ENCODE peak calls at places on chromosome 9, in nine cellular contexts. D is sigmoid colon, N is PC-3, A is HCT116, Q is breast epithelium, K is left ventricle myocardium inferior, Z is fibroblast of lung, M is GM23338, Y is brain microvascular endothelial cell. F is an unnamed sample.

GRCh38 chr9:72256912-72257311 is 107.7 kb downstream of the GDA start:
- DNase-seq in K (no peak), Z (no peak), A (no peak), Y (no peak), N (no peak), Q (no peak), D (no peak), M (no peak), F (no peak)

GRCh38 chr9:73816905-73817304 is 665.2 kb downstream of the ANXA1 start:
- DNase-seq in A (no peak), Q (no peak), Y (no peak), Z (no peak), K (no peak), D (no peak), N (no peak), M (peak; percentile 12), F (no peak)

GRCh38 chr9:36961568-36962360 is 72.3 kb downstream of the PAX5 start:
- DNase-seq in Y (peak; percentile 1), Z (peak; percentile 2), M (peak; percentile 16), Q (no peak), N (no peak), K (no peak), A (no peak), D (no peak), F (no peak)

GRCh38 chr9:133614678-133615077 is 5.5 kb upstream of the FAM163B start:
- DNase-seq in A (no peak), K (no peak), Y (no peak), D (no peak), Q (no peak), Z (no peak), M (no peak), N (no peak), F (no peak)

GRCh38 chr9:136627703-136628102 is 35.0 kb upstream of the EGFL7 start:
- DNase-seq in D (no peak), K (no peak), M (no peak), Y (no peak), N (no peak), Q (no peak), Z (no peak), A (no peak), F (no peak)

GRCh38 chr9:129712595-129713524 is 40.0 kb downstream of the PTGES start:
- DNase-seq in Q (no peak), M (no peak), K (no peak), N (peak; percentile 12), A (no peak), D (no peak), Z (peak; percentile 29), Y (peak; percentile 64), F (peak; percentile 43)

GRCh38 chr9:117771162-117771561 is 67.0 kb downstream of the TLR4 start:
- DNase-seq in M (no peak), Y (no peak), A (no peak), K (no peak), Q (no peak), Z (no peak), D (no peak), N (no peak), F (no peak)

GRCh38 chr9:89996717-89997116 is 391.9 kb downstream of the GADD45G start:
- DNase-seq in D (no peak), Q (no peak), N (no peak), M (no peak), Z (peak; percentile 22), K (no peak), Y (no peak), A (no peak), F (no peak)

DNA sequence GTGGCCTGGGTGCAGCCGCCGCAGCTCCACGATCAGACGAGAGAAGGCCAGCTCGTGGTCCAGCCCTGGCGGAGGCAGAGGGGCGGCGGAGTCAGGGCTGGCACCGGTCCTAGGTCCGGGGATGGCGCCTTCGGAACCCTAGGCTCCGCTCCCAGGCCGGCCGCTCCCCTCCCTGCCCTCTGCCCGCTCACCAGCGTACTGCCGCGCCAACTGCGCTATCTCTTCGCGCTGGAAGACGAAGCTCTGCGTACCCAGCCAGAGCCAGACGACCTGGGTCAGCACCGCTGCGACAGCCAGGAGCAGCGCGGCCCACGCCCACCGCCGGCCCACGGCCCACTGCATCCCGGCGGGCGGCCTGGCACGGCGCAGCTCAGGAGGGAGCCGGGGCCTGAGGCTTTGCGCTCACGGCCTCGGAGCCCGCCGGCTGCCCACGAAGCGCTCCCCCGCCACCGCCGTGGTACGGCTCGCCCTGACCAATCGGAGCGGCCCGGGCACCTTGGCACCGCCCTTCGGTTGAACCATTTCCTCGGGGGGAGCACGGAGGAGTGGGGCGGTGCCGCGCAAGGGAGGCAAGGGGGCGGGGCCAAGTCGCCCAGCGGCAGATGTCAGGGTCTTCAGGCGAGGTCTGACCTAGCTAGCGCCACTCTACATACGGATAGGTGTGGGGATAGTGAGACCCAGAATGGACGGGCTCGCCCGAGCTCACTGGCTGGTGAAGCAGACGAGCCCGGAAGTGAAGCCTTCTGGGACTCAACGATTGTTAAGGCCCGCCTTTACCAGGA is at the start of gene SIGMAR1:
- DNase-seq in Z (peak; percentile 92), K (peak; percentile 94), M (peak; percentile 97), N (peak; percentile 85), A (peak; percentile 84), D (peak; percentile 97), Q (peak; percentile 84), Y (peak; percentile 80), F (peak; percentile 71)
- TF ChIP-seq CTCF in Z (no peak), K (no peak), M (no peak), N (no peak), A (no peak), D (no peak), Q (peak; percentile 5), Y (no peak), F (no peak)

DNA sequence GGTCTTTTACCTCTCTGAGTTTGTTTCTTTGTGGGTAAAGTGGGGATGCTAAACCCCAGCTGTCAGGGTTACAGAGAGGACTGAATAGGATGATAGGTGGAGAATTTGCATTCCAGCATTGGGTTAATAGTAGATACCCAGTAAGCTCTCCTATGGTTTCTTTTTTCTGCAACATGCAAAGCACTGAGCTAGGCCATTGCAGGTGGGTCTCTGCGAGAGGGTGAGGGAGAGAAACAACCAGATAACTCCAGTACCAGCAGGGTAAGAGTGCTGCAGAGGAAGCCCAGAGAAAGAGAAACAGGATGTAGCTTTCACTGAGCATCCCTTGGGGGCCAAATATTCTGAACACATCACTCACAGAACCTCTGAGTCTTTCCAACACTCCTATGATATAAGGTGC is 76.6 kb downstream of the TRIM32 start:
- DNase-seq in Q (no peak), A (no peak), K (no peak), Y (no peak), N (no peak), Z (no peak), D (no peak), M (no peak), F (no peak)
- H3K4me3 ChIP-seq in Q (no peak overlapping the region), A (no peak overlapping the region), K (no peak overlapping the region), Y (no peak overlapping the region), N (no peak overlapping the region), Z (no peak overlapping the region), D (no peak overlapping the region), M (no peak overlapping the region), F (no peak overlapping the region)

DNA sequence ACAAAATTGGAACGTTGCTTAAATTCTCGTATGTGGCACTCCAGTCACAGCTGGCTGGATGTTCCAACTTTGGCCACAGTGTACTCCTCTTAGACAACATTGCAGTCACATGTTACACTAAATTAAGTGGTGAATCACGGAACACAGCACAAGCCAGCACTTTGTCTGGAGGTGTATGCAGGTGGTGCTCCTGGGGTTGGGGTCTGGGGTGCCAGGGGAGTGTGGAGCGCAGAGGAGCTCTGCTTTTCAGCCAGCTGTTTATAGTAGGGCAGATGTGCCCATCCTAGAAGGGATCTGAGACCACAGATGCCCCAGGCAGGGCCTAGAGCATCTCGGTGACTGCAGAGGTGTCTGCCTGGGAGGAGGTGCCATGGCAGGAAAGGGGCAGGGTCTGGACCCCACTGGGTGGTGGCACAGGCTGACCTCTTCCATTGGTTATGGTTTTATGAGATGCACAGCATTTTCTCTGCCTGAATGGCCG is 82.6 kb downstream of the WNK2 start:
- DNase-seq in M (no peak), Y (no peak), A (no peak), Q (peak; percentile 9), N (no peak), D (peak; percentile 57), Z (no peak), K (no peak), F (no peak)
- H3K36me3 ChIP-seq in M (peaks cover 3% of the 10 kb centered on the region), Y (no peaks in the 10 kb centered on the region), A (peaks cover 13% of the 10 kb centered on the region), Q (no peaks in the 10 kb centered on the region), N (no peaks in the 10 kb centered on the region), D (peaks cover 53% of the 10 kb centered on the region), Z (no peaks in the 10 kb centered on the region), K (peaks cover 35% of the 10 kb centered on the region), F (no peaks in the 10 kb centered on the region)

GRCh38 chr9:131167146-131167692 is 41.8 kb downstream of the NUP214 start:
- DNase-seq in A (no peak), Q (no peak), D (no peak), K (no peak), M (no peak), N (no peak), Z (no peak), Y (no peak), F (no peak)

GRCh38 chr9:131167936-131168335 is 42.5 kb downstream of the NUP214 start:
- DNase-seq in A (no peak), N (no peak), Y (no peak), M (no peak), D (no peak), Q (no peak), Z (no peak), K (no peak), F (no peak)

GRCh38 chr9:131173995-131174394 is 48.6 kb downstream of the NUP214 start:
- DNase-seq in M (no peak), D (no peak), Q (no peak), N (no peak), A (no peak), K (no peak), Z (no peak), Y (no peak), F (no peak)

GRCh38 chr9:131165523-131165922 is 40.1 kb downstream of the NUP214 start:
- DNase-seq in D (no peak), K (no peak), Q (no peak), Y (no peak), Z (no peak), M (no peak), N (no peak), A (no peak), F (no peak)

DNA sequence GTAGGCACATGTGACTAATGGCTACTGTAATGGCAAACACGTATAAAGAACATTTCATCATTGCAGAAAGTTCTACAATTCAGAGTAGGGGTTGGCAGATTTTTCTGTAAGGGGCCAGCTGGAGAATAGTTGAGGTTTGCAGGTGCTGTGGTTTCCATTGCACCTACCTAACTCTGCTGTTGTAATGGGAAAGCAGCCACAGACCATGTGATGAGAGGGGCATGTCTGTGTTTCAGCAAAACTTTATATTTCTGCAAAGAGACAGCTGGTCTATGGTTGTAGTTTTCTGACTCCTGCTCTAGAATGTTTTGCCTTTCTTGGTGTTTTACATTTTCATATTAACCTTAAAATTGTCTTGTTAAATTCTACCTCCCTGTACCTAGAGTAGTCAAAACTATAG is 44.2 kb downstream of the NUP214 start:
- DNase-seq in Z (no peak), M (no peak), N (no peak), K (no peak), Y (no peak), Q (no peak), A (no peak), D (no peak), F (no peak)
- TF ChIP-seq CTCF in Z (no peak), M (no peak), N (no peak), K (no peak), Y (no peak), Q (no peak), A (no peak), D (no peak), F (no peak)

DNA sequence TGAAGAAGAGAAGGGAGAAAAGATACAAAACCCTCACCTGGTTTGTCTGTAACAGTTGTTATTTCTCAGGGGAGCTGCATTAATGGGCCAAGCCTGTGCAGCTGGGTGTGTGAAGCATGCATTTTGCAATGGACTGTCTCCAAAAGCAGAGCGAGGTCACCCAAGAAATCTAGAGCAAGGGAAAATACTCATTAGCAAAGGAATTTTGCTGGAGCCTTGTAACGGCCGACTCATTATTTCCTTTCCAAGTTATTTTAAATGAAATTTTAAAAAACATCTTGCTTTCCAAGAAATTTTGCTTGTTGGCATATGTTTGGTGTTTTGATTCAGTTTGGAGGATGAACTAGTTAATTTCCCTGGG is 3.5 kb downstream of the S1PR3 start:
- DNase-seq in N (no peak), M (no peak), Y (no peak), Q (no peak), Z (peak; percentile 72), A (no peak), K (no peak), D (no peak), F (no peak)
- H3K4me3 ChIP-seq in N (no peak overlapping the region), M (no peak overlapping the region), Y (peak overlapping the region; percentile 97), Q (no peak overlapping the region), Z (peak overlapping the region; percentile 97), A (no peak overlapping the region), K (peak overlapping the region; percentile 86), D (peak overlapping the region; percentile 85), F (peak overlapping the region; percentile 95)